ENCODE peak calls at places on chromosomes 16 and 17, in eight cellular contexts. Q, Y, K, C, O, D, M and N are unnamed samples.
A peak's percentile ranks its signal among the peaks of the same experiment; 100 is the strongest.

GRCh38 chr17:19494961-19495806 is 38.5 kb upstream of the SLC47A1 start:
- DNase-seq in Q (no peak), Y (no peak), K (no peak), C (no peak), O (no peak), D (no peak), M (no peak), N (no peak)

GRCh38 chr17:10772425-10773380 is 31.2 kb downstream of the TMEM238L start:
- DNase-seq in Q (no peak), Y (no peak), K (no peak), C (no peak), O (no peak), D (no peak), M (peak; percentile 37), N (peak; percentile 28)

GRCh38 chr16:5354645-5355044 is 257.1 kb upstream of the EEF2KMT start:
- DNase-seq in Q (no peak), Y (no peak), K (no peak), C (no peak), O (no peak), D (no peak), M (no peak), N (no peak)

GRCh38 chr17:36918260-36918691 is 19.0 kb upstream of the LHX1 start:
- DNase-seq in Q (no peak), Y (no peak), K (no peak), C (no peak), O (no peak), D (no peak), M (peak; percentile 20), N (peak; percentile 52)

GRCh38 chr16:30924086-30924714 is 828 bp downstream of the FBXL19 start:
- DNase-seq in Q (peak; percentile 73), Y (no peak), K (peak; percentile 49), C (no peak), O (no peak), D (no peak), M (no peak), N (no peak)

GRCh38 chr16:54060599-54061355 is 225.8 kb downstream of the IRX3 start:
- DNase-seq in Q (no peak), Y (no peak), K (no peak), C (no peak), O (no peak), D (no peak), M (no peak), N (no peak)

GRCh38 chr17:66420961-66421371 is 118.6 kb downstream of the PRKCA start:
- DNase-seq in Q (no peak), Y (peak; percentile 80), K (peak; percentile 61), C (peak; percentile 52), O (no peak), D (no peak), M (peak; percentile 91), N (peak; percentile 78)

GRCh38 chr17:45149037-45149668 is 878 bp downstream of the HEXIM1 start:
- DNase-seq in Q (peak; percentile 92), Y (no peak), K (peak; percentile 87), C (peak; percentile 73), O (peak; percentile 81), D (peak; percentile 90), M (peak; percentile 77), N (peak; percentile 87)

GRCh38 chr17:59711936-59712335 is 4.5 kb downstream of the VMP1 start:
- DNase-seq in Q (no peak), Y (no peak), K (no peak), C (no peak), O (no peak), D (no peak), M (no peak), N (no peak)

GRCh38 chr16:88473666-88474534 is 20.8 kb downstream of the ZFPM1 start:
- DNase-seq in Q (no peak), Y (no peak), K (peak; percentile 57), C (no peak), O (no peak), D (no peak), M (peak; percentile 77), N (peak; percentile 81)

GRCh38 chr16:1351215-1351581 is 480 bp downstream of the TSR3 start:
- DNase-seq in Q (no peak), Y (no peak), K (no peak), C (no peak), O (no peak), D (no peak), M (no peak), N (no peak)

GRCh38 chr16:20598832-20599469 is 22.8 kb upstream of the ACSM2B start:
- DNase-seq in Q (no peak), Y (no peak), K (no peak), C (no peak), O (no peak), D (no peak), M (no peak), N (no peak)

GRCh38 chr17:57559226-57559625 is 185.9 kb downstream of the CCDC182 start:
- DNase-seq in Q (no peak), Y (no peak), K (no peak), C (no peak), O (no peak), D (no peak), M (no peak), N (no peak)

GRCh38 chr17:8016632-8017424 is 14.4 kb downstream of the GUCY2D start:
- DNase-seq in Q (no peak), Y (no peak), K (no peak), C (no peak), O (peak; percentile 33), D (no peak), M (peak; percentile 46), N (peak; percentile 57)

GRCh38 chr17:58314706-58315015 is 13.9 kb downstream of the TSPOAP1 start:
- DNase-seq in Q (no peak), Y (no peak), K (no peak), C (no peak), O (no peak), D (no peak), M (no peak), N (no peak)

GRCh38 chr17:7177210-7177953 is 1.8 kb downstream of the ASGR1 start:
- DNase-seq in Q (no peak), Y (peak; percentile 7), K (peak; percentile 64), C (peak; percentile 37), O (peak; percentile 83), D (peak; percentile 31), M (peak; percentile 55), N (peak; percentile 59)

GRCh38 chr17:1783834-1784611 is 22.2 kb downstream of the SERPINF1 start:
- DNase-seq in Q (peak; percentile 68), Y (peak; percentile 70), K (peak; percentile 97), C (peak; percentile 46), O (peak; percentile 22), D (peak; percentile 99), M (peak; percentile 99), N (peak; percentile 97)

GRCh38 chr16:23071202-23072083 is 77.8 kb downstream of the USP31 start:
- DNase-seq in Q (no peak), Y (peak; percentile 31), K (no peak), C (peak; percentile 84), O (no peak), D (peak; percentile 64), M (peak; percentile 40), N (peak; percentile 77)

DNA sequence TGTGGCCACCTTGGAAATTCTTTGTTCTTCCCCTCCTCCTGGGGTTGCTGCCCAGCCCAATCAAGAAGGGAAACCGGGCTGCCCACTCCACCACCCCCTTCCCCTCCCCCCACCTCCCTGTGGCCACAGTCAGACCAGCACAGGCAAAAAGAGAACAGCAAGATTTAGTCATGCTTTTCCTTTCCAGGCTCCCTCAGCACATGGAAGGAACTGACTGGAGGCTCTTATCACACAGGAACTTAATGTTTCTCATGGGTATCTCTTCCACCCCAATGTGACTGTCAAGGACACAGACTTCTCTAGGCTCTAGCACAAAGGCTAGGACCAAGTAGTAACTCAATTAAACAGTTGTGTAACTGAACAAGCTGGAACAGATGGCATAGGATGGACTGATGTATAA is 3.0 kb upstream of the CCL1 start:
- DNase-seq in Q (no peak), Y (no peak), K (no peak), C (no peak), O (no peak), D (no peak), M (no peak), N (no peak)
- TF ChIP-seq CTCF in Q (no peak), Y (no peak), K (no peak), C (no peak), O (no peak), D (no peak), M (no peak), N (no peak)

GRCh38 chr17:62965649-62966425 is at the start of gene TANC2:
- DNase-seq in Q (peak; percentile 84), Y (no peak), K (peak; percentile 86), C (peak; percentile 34), O (peak; percentile 83), D (peak; percentile 67), M (peak; percentile 79), N (peak; percentile 83)
- H3K4me3 ChIP-seq in Q (peak within 1 kb of the TSS; percentile 71), Y (peak within 1 kb of the TSS; percentile 85), K (peak within 1 kb of the TSS; percentile 94), C (peak within 1 kb of the TSS; percentile 90), O (peak within 1 kb of the TSS; percentile 88), D (peak within 1 kb of the TSS; percentile 73), M (peak within 1 kb of the TSS; percentile 95), N (peak within 1 kb of the TSS; percentile 88)

DNA sequence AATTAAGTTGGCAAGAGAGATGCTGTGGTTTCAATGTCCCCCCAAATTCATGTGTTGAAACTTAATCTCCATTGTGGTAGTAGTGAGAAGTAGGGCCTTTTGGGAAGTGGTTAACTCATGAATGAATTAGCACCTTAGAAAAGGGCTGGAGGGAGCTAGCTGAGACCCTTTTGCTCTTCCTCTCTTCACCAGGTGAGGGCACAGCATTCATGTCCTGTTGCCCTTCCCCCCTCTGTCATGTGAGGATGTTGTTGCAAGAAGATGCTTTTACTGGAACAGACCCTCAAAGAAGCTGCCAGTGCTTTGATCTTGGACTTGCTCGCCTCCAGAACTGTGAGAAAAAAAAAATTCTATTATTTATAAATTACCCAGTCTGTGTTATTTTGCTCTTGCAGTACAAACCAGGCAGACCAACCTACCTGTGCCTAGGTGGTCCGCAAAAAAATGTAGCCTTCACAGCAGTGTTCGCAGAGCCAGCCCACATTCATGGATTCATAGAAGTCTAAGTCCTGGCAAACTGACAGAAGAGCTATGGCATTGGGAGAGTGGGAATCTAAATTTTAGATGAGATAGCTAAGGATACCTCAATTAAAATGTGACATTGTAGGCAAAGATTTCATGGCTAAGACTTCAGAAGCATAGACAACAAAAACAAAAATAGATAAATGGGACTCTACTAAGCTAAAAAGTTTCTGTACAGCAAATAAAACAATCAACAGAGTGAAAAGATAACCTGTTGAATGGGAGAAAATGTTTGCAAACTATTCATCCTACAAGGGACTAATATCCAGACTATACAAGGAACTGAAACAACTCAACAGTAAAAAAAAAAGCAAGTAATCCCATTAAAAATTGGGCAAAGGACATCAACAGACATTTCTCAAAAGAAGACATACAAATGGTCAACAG is 32.0 kb upstream of the ABCA5 start:
- DNase-seq in Q (no peak), Y (no peak), K (no peak), C (no peak), O (no peak), D (no peak), M (no peak), N (no peak)
- TF ChIP-seq CTCF in Q (no peak), Y (no peak), K (no peak), C (peak; percentile 2), O (no peak), D (no peak), M (no peak), N (no peak)

DNA sequence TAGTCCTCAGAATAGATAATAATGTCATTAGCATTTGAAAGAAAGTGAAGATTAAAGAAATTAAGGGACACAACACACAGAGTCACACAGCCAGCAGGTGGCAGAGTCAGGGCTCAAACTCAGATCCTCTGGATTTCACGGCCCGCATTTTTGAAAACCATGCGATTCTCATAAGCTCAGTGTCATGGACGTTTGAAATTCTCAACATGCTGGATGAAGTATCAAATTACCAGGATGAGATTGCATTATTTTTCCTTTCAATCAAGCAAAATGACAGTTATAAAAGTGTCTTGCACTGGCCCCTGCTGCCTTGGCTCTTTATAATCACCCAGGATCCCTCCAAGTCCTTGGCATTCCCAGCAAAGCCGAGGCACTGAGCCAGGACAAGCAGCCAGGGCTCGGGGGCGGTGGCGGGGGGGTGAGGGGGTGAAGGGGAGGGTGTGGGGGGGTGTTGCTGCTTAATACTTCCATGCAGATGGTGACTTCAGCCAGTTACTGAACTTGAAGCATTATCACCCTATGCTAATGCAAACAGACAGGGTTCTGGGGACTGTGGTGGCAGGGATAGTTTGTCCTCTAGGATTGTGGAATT is 6.6 kb upstream of the BMERB1 start:
- DNase-seq in Q (no peak), Y (peak; percentile 62), K (peak; percentile 80), C (no peak), O (peak; percentile 40), D (peak; percentile 33), M (peak; percentile 85), N (peak; percentile 87)
- H3K4me3 ChIP-seq in Q (no peak overlapping the region), Y (no peak overlapping the region), K (no peak overlapping the region), C (no peak overlapping the region), O (no peak overlapping the region), D (no peak overlapping the region), M (no peak overlapping the region), N (no peak overlapping the region)